ENCODE peak calls at places on chromosomes 4 and X, in ten cellular contexts. One of them, this sample, is unnamed.

GRCh38 chrX:41238543-41238942 is 95.4 kb upstream of the DDX3X start:
- DNase-seq in mesenchymal stem cell: peak; percentile 77
- DNase-seq in tibial nerve: no peak
- DNase-seq in hepatocyte: no peak
- DNase-seq in cardiac muscle cell: peak; percentile 61
- DNase-seq in left lung: no peak
- DNase-seq in upper lobe of right lung: no peak
- DNase-seq in mesendoderm: peak; percentile 54
- DNase-seq in GM23338: no peak
- DNase-seq in ascending aorta: no peak
- DNase-seq in this sample: no peak

GRCh38 chr4:82652062-82652461 is 90.3 kb upstream of the TMEM150C start:
- DNase-seq in upper lobe of right lung: no peak
- DNase-seq in left lung: no peak
- DNase-seq in tibial nerve: no peak
- DNase-seq in GM23338: no peak
- DNase-seq in mesendoderm: no peak
- DNase-seq in ascending aorta: no peak
- DNase-seq in mesenchymal stem cell: no peak
- DNase-seq in hepatocyte: no peak
- DNase-seq in cardiac muscle cell: peak; percentile 44
- DNase-seq in this sample: no peak

GRCh38 chrX:42697544-42697943 is 80.4 kb downstream of the PPP1R2C start:
- DNase-seq in mesenchymal stem cell: no peak
- DNase-seq in mesendoderm: no peak
- DNase-seq in left lung: no peak
- DNase-seq in upper lobe of right lung: no peak
- DNase-seq in GM23338: no peak
- DNase-seq in tibial nerve: no peak
- DNase-seq in cardiac muscle cell: no peak
- DNase-seq in hepatocyte: peak; percentile 28
- DNase-seq in ascending aorta: no peak
- DNase-seq in this sample: no peak

GRCh38 chr4:75429208-75429607 is 85.0 kb downstream of the RCHY1 start:
- DNase-seq in GM23338: no peak
- DNase-seq in ascending aorta: no peak
- DNase-seq in mesenchymal stem cell: no peak
- DNase-seq in tibial nerve: no peak
- DNase-seq in cardiac muscle cell: no peak
- DNase-seq in upper lobe of right lung: no peak
- DNase-seq in hepatocyte: no peak
- DNase-seq in left lung: no peak
- DNase-seq in mesendoderm: no peak
- DNase-seq in this sample: no peak

GRCh38 chrX:53319614-53320542 is 38.5 kb upstream of the IQSEC2 start:
- DNase-seq in left lung: peak; percentile 72
- DNase-seq in GM23338: no peak
- DNase-seq in hepatocyte: no peak
- DNase-seq in cardiac muscle cell: no peak
- DNase-seq in upper lobe of right lung: no peak
- DNase-seq in ascending aorta: peak; percentile 60
- DNase-seq in mesendoderm: no peak
- DNase-seq in tibial nerve: no peak
- DNase-seq in mesenchymal stem cell: no peak
- DNase-seq in this sample: peak; percentile 51

GRCh38 chrX:117987376-117987775 is 129.2 kb downstream of the KLHL13 start:
- DNase-seq in GM23338: no peak
- DNase-seq in upper lobe of right lung: no peak
- DNase-seq in cardiac muscle cell: no peak
- DNase-seq in left lung: no peak
- DNase-seq in hepatocyte: no peak
- DNase-seq in mesendoderm: no peak
- DNase-seq in mesenchymal stem cell: no peak
- DNase-seq in tibial nerve: no peak
- DNase-seq in ascending aorta: no peak
- DNase-seq in this sample: no peak

GRCh38 chrX:29659911-29660310 is 555.5 kb upstream of the MAGEB2 start:
- DNase-seq in hepatocyte: no peak
- DNase-seq in tibial nerve: no peak
- DNase-seq in mesendoderm: no peak
- DNase-seq in left lung: no peak
- DNase-seq in upper lobe of right lung: no peak
- DNase-seq in cardiac muscle cell: no peak
- DNase-seq in mesenchymal stem cell: no peak
- DNase-seq in GM23338: no peak
- DNase-seq in ascending aorta: no peak
- DNase-seq in this sample: no peak

GRCh38 chr4:55001538-55001937 is 123.9 kb downstream of the KDR start:
- DNase-seq in upper lobe of right lung: no peak
- DNase-seq in GM23338: no peak
- DNase-seq in ascending aorta: no peak
- DNase-seq in mesendoderm: no peak
- DNase-seq in hepatocyte: no peak
- DNase-seq in mesenchymal stem cell: no peak
- DNase-seq in tibial nerve: no peak
- DNase-seq in cardiac muscle cell: no peak
- DNase-seq in left lung: no peak
- DNase-seq in this sample: no peak

GRCh38 chr4:147498031-147498700 is 17.3 kb downstream of the EDNRA start:
- DNase-seq in hepatocyte: no peak
- DNase-seq in cardiac muscle cell: peak; percentile 72
- DNase-seq in left lung: no peak
- DNase-seq in ascending aorta: no peak
- DNase-seq in mesenchymal stem cell: peak; percentile 85
- DNase-seq in tibial nerve: no peak
- DNase-seq in GM23338: no peak
- DNase-seq in mesendoderm: no peak
- DNase-seq in upper lobe of right lung: no peak
- DNase-seq in this sample: no peak

GRCh38 chrX:110944793-110945466 is 149.3 kb upstream of the CHRDL1 start:
- DNase-seq in mesenchymal stem cell: no peak
- DNase-seq in hepatocyte: no peak
- DNase-seq in upper lobe of right lung: no peak
- DNase-seq in ascending aorta: no peak
- DNase-seq in mesendoderm: peak; percentile 33
- DNase-seq in tibial nerve: no peak
- DNase-seq in GM23338: peak; percentile 45
- DNase-seq in left lung: no peak
- DNase-seq in cardiac muscle cell: no peak
- DNase-seq in this sample: peak; percentile 76

GRCh38 chrX:131675596-131676194 is 131.8 kb downstream of the OR13H1 start:
- DNase-seq in GM23338: peak; percentile 56
- DNase-seq in tibial nerve: no peak
- DNase-seq in hepatocyte: peak; percentile 19
- DNase-seq in upper lobe of right lung: no peak
- DNase-seq in cardiac muscle cell: peak; percentile 1
- DNase-seq in left lung: no peak
- DNase-seq in mesendoderm: peak; percentile 49
- DNase-seq in ascending aorta: no peak
- DNase-seq in mesenchymal stem cell: peak; percentile 34
- DNase-seq in this sample: peak; percentile 49

GRCh38 chr4:60865238-60865637 is 334.9 kb upstream of the ADGRL3 start:
- DNase-seq in left lung: no peak
- DNase-seq in hepatocyte: no peak
- DNase-seq in ascending aorta: no peak
- DNase-seq in mesendoderm: peak; percentile 68
- DNase-seq in upper lobe of right lung: no peak
- DNase-seq in mesenchymal stem cell: peak; percentile 5
- DNase-seq in cardiac muscle cell: peak; percentile 29
- DNase-seq in tibial nerve: no peak
- DNase-seq in GM23338: peak; percentile 70
- DNase-seq in this sample: peak; percentile 53

GRCh38 chrX:26783512-26784225 is 567.7 kb downstream of the MAGEB5 start:
- DNase-seq in cardiac muscle cell: peak; percentile 6
- DNase-seq in left lung: peak; percentile 8
- DNase-seq in ascending aorta: no peak
- DNase-seq in hepatocyte: peak; percentile 50
- DNase-seq in tibial nerve: no peak
- DNase-seq in GM23338: peak; percentile 77
- DNase-seq in upper lobe of right lung: no peak
- DNase-seq in mesenchymal stem cell: peak; percentile 5
- DNase-seq in mesendoderm: peak; percentile 60
- DNase-seq in this sample: peak; percentile 62

GRCh38 chr4:102492531-102493241 is 8.5 kb upstream of the NFKB1 start:
- DNase-seq in left lung: no peak
- DNase-seq in mesenchymal stem cell: no peak
- DNase-seq in GM23338: no peak
- DNase-seq in hepatocyte: no peak
- DNase-seq in ascending aorta: no peak
- DNase-seq in tibial nerve: no peak
- DNase-seq in upper lobe of right lung: no peak
- DNase-seq in cardiac muscle cell: peak; percentile 37
- DNase-seq in mesendoderm: no peak
- DNase-seq in this sample: no peak

DNA sequence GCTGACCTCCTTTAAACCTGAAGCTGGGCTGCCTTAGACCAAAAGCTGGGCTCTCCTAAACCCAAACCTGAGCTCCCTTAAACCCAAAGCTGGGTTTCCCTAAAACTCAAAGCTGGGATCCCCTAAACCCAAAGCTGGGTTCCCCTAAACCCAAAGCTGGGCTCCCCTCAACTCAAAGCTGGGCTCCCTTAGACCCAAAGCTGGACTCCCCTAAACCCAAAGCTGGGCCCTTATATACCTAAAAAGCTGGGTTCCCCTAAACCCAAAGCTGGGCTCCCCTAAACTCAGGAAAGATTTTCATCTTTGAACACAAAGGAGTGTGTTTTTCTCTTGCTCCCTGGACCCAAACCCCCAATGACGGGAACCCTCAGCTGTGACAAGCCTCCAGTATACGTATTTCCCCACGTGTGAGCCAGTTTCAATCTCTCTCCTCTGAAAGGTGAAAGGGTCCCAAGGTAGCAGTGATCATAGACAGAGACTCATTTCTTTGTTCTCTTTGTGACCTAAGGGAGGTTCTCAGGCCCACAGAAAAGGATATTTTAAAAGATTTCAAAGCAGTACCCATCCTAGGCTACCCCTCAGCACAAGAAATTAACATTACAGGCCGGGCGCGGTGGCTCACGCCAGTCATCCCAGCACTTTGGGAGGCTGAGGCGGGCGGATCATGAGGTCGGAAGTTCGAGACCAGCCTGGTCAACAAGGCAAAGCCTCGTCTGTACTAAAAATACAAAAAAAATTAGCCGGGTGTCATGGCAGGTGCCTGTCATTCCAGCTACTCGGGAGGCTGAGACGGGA is 31.3 kb upstream of the ASMTL start:
- DNase-seq in ascending aorta: peak; percentile 33
- DNase-seq in tibial nerve: no peak
- DNase-seq in left lung: no peak
- DNase-seq in hepatocyte: no peak
- DNase-seq in upper lobe of right lung: peak; percentile 27
- DNase-seq in cardiac muscle cell: no peak
- DNase-seq in GM23338: no peak
- DNase-seq in mesenchymal stem cell: no peak
- DNase-seq in mesendoderm: no peak
- DNase-seq in this sample: no peak
- H3K36me3 ChIP-seq in ascending aorta: no peaks in the 10 kb centered on the region
- H3K36me3 ChIP-seq in tibial nerve: no peaks in the 10 kb centered on the region
- H3K36me3 ChIP-seq in left lung: no peaks in the 10 kb centered on the region
- H3K36me3 ChIP-seq in hepatocyte: no peaks in the 10 kb centered on the region
- H3K36me3 ChIP-seq in upper lobe of right lung: no peaks in the 10 kb centered on the region
- H3K36me3 ChIP-seq in cardiac muscle cell: no peaks in the 10 kb centered on the region
- H3K36me3 ChIP-seq in GM23338: peaks cover 4% of the 10 kb centered on the region
- H3K36me3 ChIP-seq in mesenchymal stem cell: no peaks in the 10 kb centered on the region
- H3K36me3 ChIP-seq in mesendoderm: no peaks in the 10 kb centered on the region
- H3K36me3 ChIP-seq in this sample: no peaks in the 10 kb centered on the region

GRCh38 chrX:129449141-129449540 is 74.1 kb downstream of the SMARCA1 start:
- DNase-seq in GM23338: no peak
- DNase-seq in hepatocyte: no peak
- DNase-seq in mesendoderm: no peak
- DNase-seq in upper lobe of right lung: no peak
- DNase-seq in ascending aorta: no peak
- DNase-seq in left lung: no peak
- DNase-seq in cardiac muscle cell: no peak
- DNase-seq in mesenchymal stem cell: no peak
- DNase-seq in tibial nerve: no peak
- DNase-seq in this sample: no peak
- H3K4me1 ChIP-seq in GM23338: peaks cover 8% of the 10 kb centered on the region
- H3K4me1 ChIP-seq in hepatocyte: no peaks in the 10 kb centered on the region
- H3K4me1 ChIP-seq in mesendoderm: no peaks in the 10 kb centered on the region
- H3K4me1 ChIP-seq in upper lobe of right lung: no peaks in the 10 kb centered on the region
- H3K4me1 ChIP-seq in ascending aorta: no peaks in the 10 kb centered on the region
- H3K4me1 ChIP-seq in left lung: no peaks in the 10 kb centered on the region
- H3K4me1 ChIP-seq in cardiac muscle cell: no peaks in the 10 kb centered on the region
- H3K4me1 ChIP-seq in mesenchymal stem cell: no peaks in the 10 kb centered on the region
- H3K4me1 ChIP-seq in tibial nerve: no peaks in the 10 kb centered on the region
- H3K4me1 ChIP-seq in this sample: no peaks in the 10 kb centered on the region

GRCh38 chr4:80270321-80270720 is 3.9 kb downstream of the FGF5 start:
- DNase-seq in tibial nerve: no peak
- DNase-seq in hepatocyte: no peak
- DNase-seq in left lung: no peak
- DNase-seq in upper lobe of right lung: no peak
- DNase-seq in cardiac muscle cell: no peak
- DNase-seq in mesendoderm: no peak
- DNase-seq in ascending aorta: no peak
- DNase-seq in GM23338: no peak
- DNase-seq in mesenchymal stem cell: no peak
- DNase-seq in this sample: no peak
- H3K4me3 ChIP-seq in tibial nerve: no peak overlapping the region
- H3K4me3 ChIP-seq in hepatocyte: no peak overlapping the region
- H3K4me3 ChIP-seq in left lung: no peak overlapping the region
- H3K4me3 ChIP-seq in upper lobe of right lung: no peak overlapping the region
- H3K4me3 ChIP-seq in cardiac muscle cell: no peak overlapping the region
- H3K4me3 ChIP-seq in mesendoderm: no peak overlapping the region
- H3K4me3 ChIP-seq in ascending aorta: no peak overlapping the region
- H3K4me3 ChIP-seq in GM23338: no peak overlapping the region
- H3K4me3 ChIP-seq in mesenchymal stem cell: no peak overlapping the region
- H3K4me3 ChIP-seq in this sample: no peak overlapping the region

GRCh38 chr4:1902243-1902642 is 31.1 kb downstream of the NSD2 start:
- DNase-seq in upper lobe of right lung: peak; percentile 10
- DNase-seq in ascending aorta: peak; percentile 28
- DNase-seq in hepatocyte: no peak
- DNase-seq in cardiac muscle cell: no peak
- DNase-seq in mesendoderm: no peak
- DNase-seq in left lung: no peak
- DNase-seq in tibial nerve: no peak
- DNase-seq in GM23338: no peak
- DNase-seq in mesenchymal stem cell: no peak
- DNase-seq in this sample: no peak

GRCh38 chr4:1899149-1900086 is 28.2 kb downstream of the NSD2 start:
- DNase-seq in hepatocyte: peak; percentile 88
- DNase-seq in left lung: peak; percentile 88
- DNase-seq in mesenchymal stem cell: peak; percentile 85
- DNase-seq in cardiac muscle cell: peak; percentile 87
- DNase-seq in GM23338: peak; percentile 93
- DNase-seq in ascending aorta: peak; percentile 84
- DNase-seq in tibial nerve: peak; percentile 17
- DNase-seq in upper lobe of right lung: peak; percentile 80
- DNase-seq in mesendoderm: peak; percentile 86
- DNase-seq in this sample: peak; percentile 91

GRCh38 chr4:1900624-1901023 is 29.4 kb downstream of the NSD2 start:
- DNase-seq in GM23338: no peak
- DNase-seq in cardiac muscle cell: no peak
- DNase-seq in mesendoderm: no peak
- DNase-seq in ascending aorta: peak; percentile 31
- DNase-seq in hepatocyte: no peak
- DNase-seq in left lung: no peak
- DNase-seq in tibial nerve: no peak
- DNase-seq in upper lobe of right lung: peak; percentile 52
- DNase-seq in mesenchymal stem cell: no peak
- DNase-seq in this sample: no peak

GRCh38 chr4:1900087-1900433 is 28.9 kb downstream of the NSD2 start:
- DNase-seq in mesendoderm: no peak
- DNase-seq in GM23338: no peak
- DNase-seq in left lung: no peak
- DNase-seq in upper lobe of right lung: peak; percentile 1
- DNase-seq in tibial nerve: no peak
- DNase-seq in cardiac muscle cell: no peak
- DNase-seq in mesenchymal stem cell: no peak
- DNase-seq in ascending aorta: peak; percentile 18
- DNase-seq in hepatocyte: no peak
- DNase-seq in this sample: no peak

GRCh38 chr4:1901127-1901526 is 29.9 kb downstream of the NSD2 start:
- DNase-seq in left lung: peak; percentile 82
- DNase-seq in hepatocyte: no peak
- DNase-seq in cardiac muscle cell: no peak
- DNase-seq in upper lobe of right lung: peak; percentile 88
- DNase-seq in mesendoderm: no peak
- DNase-seq in tibial nerve: no peak
- DNase-seq in GM23338: no peak
- DNase-seq in ascending aorta: peak; percentile 24
- DNase-seq in mesenchymal stem cell: no peak
- DNase-seq in this sample: no peak
- H3K36me3 ChIP-seq in left lung: no peaks in the 10 kb centered on the region
- H3K36me3 ChIP-seq in hepatocyte: no peaks in the 10 kb centered on the region
- H3K36me3 ChIP-seq in cardiac muscle cell: peaks cover 18% of the 10 kb centered on the region
- H3K36me3 ChIP-seq in upper lobe of right lung: peaks cover 21% of the 10 kb centered on the region
- H3K36me3 ChIP-seq in mesendoderm: peaks cover 8% of the 10 kb centered on the region
- H3K36me3 ChIP-seq in tibial nerve: peaks cover 10% of the 10 kb centered on the region
- H3K36me3 ChIP-seq in GM23338: peaks cover 19% of the 10 kb centered on the region
- H3K36me3 ChIP-seq in ascending aorta: peaks cover 17% of the 10 kb centered on the region
- H3K36me3 ChIP-seq in mesenchymal stem cell: peaks cover 28% of the 10 kb centered on the region
- H3K36me3 ChIP-seq in this sample: peaks cover 56% of the 10 kb centered on the region